ENCODE peak calls at places on chromosomes 11 and 22, in six cellular contexts. One of them, this sample, is unnamed.

GRCh38 chr22:50139843-50140415 is 30.6 kb upstream of the PANX2 start:
- DNase-seq in HTR-8/SVneo: no peak
- DNase-seq in hypothalamus: no peak
- DNase-seq in activated CD4-positive, alpha-beta memory T cell treated with anti-CD3 and anti-CD28 coated beads for 36 hours: no peak
- DNase-seq in H4: no peak
- DNase-seq in amniotic stem cell: no peak
- DNase-seq in this sample: no peak

GRCh38 chr11:66915866-66916265 is 42.3 kb downstream of the PC start:
- DNase-seq in HTR-8/SVneo: no peak
- DNase-seq in activated CD4-positive, alpha-beta memory T cell treated with anti-CD3 and anti-CD28 coated beads for 36 hours: no peak
- DNase-seq in hypothalamus: no peak
- DNase-seq in H4: no peak
- DNase-seq in amniotic stem cell: no peak
- DNase-seq in this sample: no peak

GRCh38 chr11:3880724-3881123 is 25.3 kb downstream of the STIM1 start:
- DNase-seq in H4: no peak
- DNase-seq in activated CD4-positive, alpha-beta memory T cell treated with anti-CD3 and anti-CD28 coated beads for 36 hours: no peak
- DNase-seq in HTR-8/SVneo: no peak
- DNase-seq in amniotic stem cell: no peak
- DNase-seq in hypothalamus: no peak
- DNase-seq in this sample: no peak

GRCh38 chr11:103842795-103843194 is 193.6 kb upstream of the DDI1 start:
- DNase-seq in H4: no peak
- DNase-seq in HTR-8/SVneo: no peak
- DNase-seq in amniotic stem cell: no peak
- DNase-seq in hypothalamus: no peak
- DNase-seq in activated CD4-positive, alpha-beta memory T cell treated with anti-CD3 and anti-CD28 coated beads for 36 hours: no peak
- DNase-seq in this sample: no peak

GRCh38 chr22:46984751-46985506 is 222.5 kb downstream of the TBC1D22A start:
- DNase-seq in hypothalamus: no peak
- DNase-seq in activated CD4-positive, alpha-beta memory T cell treated with anti-CD3 and anti-CD28 coated beads for 36 hours: no peak
- DNase-seq in amniotic stem cell: peak; percentile 52
- DNase-seq in HTR-8/SVneo: peak; percentile 53
- DNase-seq in H4: no peak
- DNase-seq in this sample: no peak

GRCh38 chr11:110896358-110896757 is 184.1 kb upstream of the ARHGAP20 start:
- DNase-seq in amniotic stem cell: peak; percentile 28
- DNase-seq in activated CD4-positive, alpha-beta memory T cell treated with anti-CD3 and anti-CD28 coated beads for 36 hours: no peak
- DNase-seq in H4: peak; percentile 19
- DNase-seq in hypothalamus: no peak
- DNase-seq in HTR-8/SVneo: no peak
- DNase-seq in this sample: no peak

GRCh38 chr11:95680169-95680929 is 109.2 kb downstream of the FAM76B start:
- DNase-seq in amniotic stem cell: peak; percentile 36
- DNase-seq in hypothalamus: no peak
- DNase-seq in HTR-8/SVneo: no peak
- DNase-seq in activated CD4-positive, alpha-beta memory T cell treated with anti-CD3 and anti-CD28 coated beads for 36 hours: no peak
- DNase-seq in H4: peak; percentile 53
- DNase-seq in this sample: no peak

GRCh38 chr22:33326540-33327295 is 268.5 kb upstream of the SYN3 start:
- DNase-seq in H4: no peak
- DNase-seq in hypothalamus: no peak
- DNase-seq in activated CD4-positive, alpha-beta memory T cell treated with anti-CD3 and anti-CD28 coated beads for 36 hours: no peak
- DNase-seq in HTR-8/SVneo: no peak
- DNase-seq in amniotic stem cell: no peak
- DNase-seq in this sample: no peak

GRCh38 chr11:82895437-82896091 is 4.7 kb downstream of the PRCP start:
- DNase-seq in H4: no peak
- DNase-seq in amniotic stem cell: no peak
- DNase-seq in HTR-8/SVneo: no peak
- DNase-seq in activated CD4-positive, alpha-beta memory T cell treated with anti-CD3 and anti-CD28 coated beads for 36 hours: no peak
- DNase-seq in hypothalamus: no peak
- DNase-seq in this sample: no peak

GRCh38 chr11:80944758-80945157 is 1503.9 kb upstream of the TENM4 start:
- DNase-seq in activated CD4-positive, alpha-beta memory T cell treated with anti-CD3 and anti-CD28 coated beads for 36 hours: no peak
- DNase-seq in H4: no peak
- DNase-seq in HTR-8/SVneo: no peak
- DNase-seq in amniotic stem cell: no peak
- DNase-seq in hypothalamus: no peak
- DNase-seq in this sample: no peak

GRCh38 chr11:67732045-67732787 is 57.8 kb upstream of the ALDH3B2 start:
- DNase-seq in activated CD4-positive, alpha-beta memory T cell treated with anti-CD3 and anti-CD28 coated beads for 36 hours: peak; percentile 52
- DNase-seq in amniotic stem cell: no peak
- DNase-seq in hypothalamus: no peak
- DNase-seq in HTR-8/SVneo: no peak
- DNase-seq in H4: peak; percentile 22
- DNase-seq in this sample: no peak

GRCh38 chr22:22462813-22463567 is 45.6 kb downstream of the ZNF280B start:
- DNase-seq in HTR-8/SVneo: no peak
- DNase-seq in amniotic stem cell: no peak
- DNase-seq in H4: no peak
- DNase-seq in hypothalamus: no peak
- DNase-seq in activated CD4-positive, alpha-beta memory T cell treated with anti-CD3 and anti-CD28 coated beads for 36 hours: no peak
- DNase-seq in this sample: no peak

GRCh38 chr22:37985751-37986281 is 1.5 kb upstream of the SOX10 start:
- DNase-seq in amniotic stem cell: no peak
- DNase-seq in HTR-8/SVneo: no peak
- DNase-seq in activated CD4-positive, alpha-beta memory T cell treated with anti-CD3 and anti-CD28 coated beads for 36 hours: no peak
- DNase-seq in H4: no peak
- DNase-seq in hypothalamus: peak; percentile 86
- DNase-seq in this sample: no peak

GRCh38 chr22:44107341-44107740 is 73.4 kb upstream of the PARVG start:
- DNase-seq in amniotic stem cell: no peak
- DNase-seq in activated CD4-positive, alpha-beta memory T cell treated with anti-CD3 and anti-CD28 coated beads for 36 hours: peak; percentile 45
- DNase-seq in HTR-8/SVneo: no peak
- DNase-seq in H4: no peak
- DNase-seq in hypothalamus: no peak
- DNase-seq in this sample: no peak

GRCh38 chr11:94838027-94838610 is 70.0 kb downstream of the AMOTL1 start:
- DNase-seq in hypothalamus: no peak
- DNase-seq in HTR-8/SVneo: no peak
- DNase-seq in amniotic stem cell: no peak
- DNase-seq in activated CD4-positive, alpha-beta memory T cell treated with anti-CD3 and anti-CD28 coated beads for 36 hours: no peak
- DNase-seq in H4: no peak
- DNase-seq in this sample: no peak

GRCh38 chr11:123255909-123256308 is 60.9 kb upstream of the CLMP start:
- DNase-seq in H4: no peak
- DNase-seq in HTR-8/SVneo: no peak
- DNase-seq in hypothalamus: no peak
- DNase-seq in amniotic stem cell: no peak
- DNase-seq in activated CD4-positive, alpha-beta memory T cell treated with anti-CD3 and anti-CD28 coated beads for 36 hours: no peak
- DNase-seq in this sample: no peak

GRCh38 chr22:37103151-37103550 is 6.4 kb downstream of the TMPRSS6 start:
- DNase-seq in hypothalamus: no peak
- DNase-seq in activated CD4-positive, alpha-beta memory T cell treated with anti-CD3 and anti-CD28 coated beads for 36 hours: no peak
- DNase-seq in amniotic stem cell: no peak
- DNase-seq in H4: no peak
- DNase-seq in HTR-8/SVneo: no peak
- DNase-seq in this sample: no peak

GRCh38 chr11:31828217-31828616 is 17.1 kb upstream of the PAX6 start:
- DNase-seq in amniotic stem cell: no peak
- DNase-seq in HTR-8/SVneo: no peak
- DNase-seq in hypothalamus: no peak
- DNase-seq in H4: no peak
- DNase-seq in activated CD4-positive, alpha-beta memory T cell treated with anti-CD3 and anti-CD28 coated beads for 36 hours: no peak
- DNase-seq in this sample: no peak

GRCh38 chr11:9003573-9004309 is at the start of gene NRIP3:
- DNase-seq in amniotic stem cell: peak; percentile 24
- DNase-seq in hypothalamus: peak; percentile 3
- DNase-seq in activated CD4-positive, alpha-beta memory T cell treated with anti-CD3 and anti-CD28 coated beads for 36 hours: peak; percentile 74
- DNase-seq in HTR-8/SVneo: peak; percentile 63
- DNase-seq in H4: peak; percentile 50
- DNase-seq in this sample: peak; percentile 78

GRCh38 chr22:46381142-46381541 is 45.6 kb downstream of the TRMU start:
- DNase-seq in amniotic stem cell: no peak
- DNase-seq in activated CD4-positive, alpha-beta memory T cell treated with anti-CD3 and anti-CD28 coated beads for 36 hours: no peak
- DNase-seq in HTR-8/SVneo: no peak
- DNase-seq in hypothalamus: no peak
- DNase-seq in H4: peak; percentile 28
- DNase-seq in this sample: no peak

GRCh38 chr22:24319451-24319850 is 48.8 kb downstream of the SPECC1L start:
- DNase-seq in HTR-8/SVneo: no peak
- DNase-seq in amniotic stem cell: peak; percentile 11
- DNase-seq in H4: no peak
- DNase-seq in activated CD4-positive, alpha-beta memory T cell treated with anti-CD3 and anti-CD28 coated beads for 36 hours: no peak
- DNase-seq in hypothalamus: no peak
- DNase-seq in this sample: no peak

GRCh38 chr11:113505541-113506375 is 30.6 kb upstream of the DRD2 start:
- DNase-seq in HTR-8/SVneo: no peak
- DNase-seq in hypothalamus: peak; percentile 67
- DNase-seq in H4: peak; percentile 82
- DNase-seq in activated CD4-positive, alpha-beta memory T cell treated with anti-CD3 and anti-CD28 coated beads for 36 hours: no peak
- DNase-seq in amniotic stem cell: no peak
- DNase-seq in this sample: no peak

GRCh38 chr11:131978351-131978750 is 607.9 kb downstream of the NTM start:
- DNase-seq in amniotic stem cell: no peak
- DNase-seq in hypothalamus: no peak
- DNase-seq in HTR-8/SVneo: no peak
- DNase-seq in H4: no peak
- DNase-seq in activated CD4-positive, alpha-beta memory T cell treated with anti-CD3 and anti-CD28 coated beads for 36 hours: no peak
- DNase-seq in this sample: no peak

GRCh38 chr11:12167098-12167999 is 57.0 kb downstream of the MICAL2 start:
- DNase-seq in HTR-8/SVneo: peak; percentile 67
- DNase-seq in amniotic stem cell: peak; percentile 29
- DNase-seq in H4: peak; percentile 98
- DNase-seq in activated CD4-positive, alpha-beta memory T cell treated with anti-CD3 and anti-CD28 coated beads for 36 hours: peak; percentile 71
- DNase-seq in hypothalamus: no peak
- DNase-seq in this sample: no peak

GRCh38 chr11:24344222-24344621 is 152.6 kb upstream of the LUZP2 start:
- DNase-seq in hypothalamus: no peak
- DNase-seq in activated CD4-positive, alpha-beta memory T cell treated with anti-CD3 and anti-CD28 coated beads for 36 hours: no peak
- DNase-seq in amniotic stem cell: no peak
- DNase-seq in HTR-8/SVneo: no peak
- DNase-seq in H4: no peak
- DNase-seq in this sample: no peak

GRCh38 chr11:118918686-118919280 is 6.9 kb downstream of the BCL9L start:
- DNase-seq in hypothalamus: no peak
- DNase-seq in H4: peak; percentile 61
- DNase-seq in amniotic stem cell: no peak
- DNase-seq in HTR-8/SVneo: no peak
- DNase-seq in activated CD4-positive, alpha-beta memory T cell treated with anti-CD3 and anti-CD28 coated beads for 36 hours: no peak
- DNase-seq in this sample: no peak

GRCh38 chr22:32562396-32562795 is 87.8 kb downstream of the FBXO7 start:
- DNase-seq in amniotic stem cell: no peak
- DNase-seq in hypothalamus: no peak
- DNase-seq in H4: no peak
- DNase-seq in HTR-8/SVneo: no peak
- DNase-seq in activated CD4-positive, alpha-beta memory T cell treated with anti-CD3 and anti-CD28 coated beads for 36 hours: no peak
- DNase-seq in this sample: no peak

GRCh38 chr11:65427691-65428577 is 5.3 kb downstream of the NEAT1 start:
- DNase-seq in activated CD4-positive, alpha-beta memory T cell treated with anti-CD3 and anti-CD28 coated beads for 36 hours: peak; percentile 77
- DNase-seq in H4: peak; percentile 74
- DNase-seq in hypothalamus: peak; percentile 60
- DNase-seq in amniotic stem cell: no peak
- DNase-seq in HTR-8/SVneo: no peak
- DNase-seq in this sample: peak; percentile 78

GRCh38 chr11:111064118-111064517 is 181.4 kb upstream of the POU2AF2 start:
- DNase-seq in amniotic stem cell: no peak
- DNase-seq in H4: peak; percentile 15
- DNase-seq in HTR-8/SVneo: no peak
- DNase-seq in activated CD4-positive, alpha-beta memory T cell treated with anti-CD3 and anti-CD28 coated beads for 36 hours: no peak
- DNase-seq in hypothalamus: no peak
- DNase-seq in this sample: no peak

GRCh38 chr11:71505781-71506180 is 21.3 kb upstream of the KRTAP5-7 start:
- DNase-seq in hypothalamus: no peak
- DNase-seq in H4: no peak
- DNase-seq in activated CD4-positive, alpha-beta memory T cell treated with anti-CD3 and anti-CD28 coated beads for 36 hours: no peak
- DNase-seq in amniotic stem cell: no peak
- DNase-seq in HTR-8/SVneo: no peak
- DNase-seq in this sample: no peak

GRCh38 chr11:119889111-119889510 is 160.1 kb upstream of the NECTIN1 start:
- DNase-seq in activated CD4-positive, alpha-beta memory T cell treated with anti-CD3 and anti-CD28 coated beads for 36 hours: no peak
- DNase-seq in HTR-8/SVneo: no peak
- DNase-seq in H4: no peak
- DNase-seq in amniotic stem cell: no peak
- DNase-seq in hypothalamus: no peak
- DNase-seq in this sample: no peak

GRCh38 chr11:124839972-124840621 is 25.1 kb upstream of the ROBO3 start:
- DNase-seq in H4: no peak
- DNase-seq in activated CD4-positive, alpha-beta memory T cell treated with anti-CD3 and anti-CD28 coated beads for 36 hours: no peak
- DNase-seq in hypothalamus: no peak
- DNase-seq in amniotic stem cell: no peak
- DNase-seq in HTR-8/SVneo: no peak
- DNase-seq in this sample: no peak

GRCh38 chr11:67409261-67409666 is 5.4 kb downstream of the TBC1D10C start:
- DNase-seq in HTR-8/SVneo: no peak
- DNase-seq in hypothalamus: no peak
- DNase-seq in H4: no peak
- DNase-seq in activated CD4-positive, alpha-beta memory T cell treated with anti-CD3 and anti-CD28 coated beads for 36 hours: peak; percentile 86
- DNase-seq in amniotic stem cell: no peak
- DNase-seq in this sample: no peak

GRCh38 chr22:26679003-26679629 is 21.7 kb downstream of the MIAT start:
- DNase-seq in activated CD4-positive, alpha-beta memory T cell treated with anti-CD3 and anti-CD28 coated beads for 36 hours: peak; percentile 87
- DNase-seq in amniotic stem cell: no peak
- DNase-seq in H4: peak; percentile 44
- DNase-seq in HTR-8/SVneo: peak; percentile 59
- DNase-seq in hypothalamus: peak; percentile 44
- DNase-seq in this sample: peak; percentile 78

GRCh38 chr11:1670928-1671371 is 26.0 kb upstream of the KRTAP5-6 start:
- DNase-seq in HTR-8/SVneo: no peak
- DNase-seq in activated CD4-positive, alpha-beta memory T cell treated with anti-CD3 and anti-CD28 coated beads for 36 hours: no peak
- DNase-seq in hypothalamus: no peak
- DNase-seq in H4: no peak
- DNase-seq in amniotic stem cell: no peak
- DNase-seq in this sample: no peak

GRCh38 chr22:29004647-29005371 is 56.8 kb downstream of the C22orf31 start:
- DNase-seq in activated CD4-positive, alpha-beta memory T cell treated with anti-CD3 and anti-CD28 coated beads for 36 hours: no peak
- DNase-seq in amniotic stem cell: no peak
- DNase-seq in hypothalamus: peak; percentile 22
- DNase-seq in HTR-8/SVneo: no peak
- DNase-seq in H4: no peak
- DNase-seq in this sample: no peak

GRCh38 chr11:12783765-12784164 is 109.5 kb downstream of the TEAD1 start:
- DNase-seq in H4: no peak
- DNase-seq in amniotic stem cell: no peak
- DNase-seq in hypothalamus: no peak
- DNase-seq in HTR-8/SVneo: no peak
- DNase-seq in activated CD4-positive, alpha-beta memory T cell treated with anti-CD3 and anti-CD28 coated beads for 36 hours: no peak
- DNase-seq in this sample: no peak

GRCh38 chr11:29173660-29174062 is 843.2 kb downstream of the KCNA4 start:
- DNase-seq in activated CD4-positive, alpha-beta memory T cell treated with anti-CD3 and anti-CD28 coated beads for 36 hours: no peak
- DNase-seq in H4: peak; percentile 30
- DNase-seq in HTR-8/SVneo: peak; percentile 12
- DNase-seq in hypothalamus: no peak
- DNase-seq in amniotic stem cell: peak; percentile 57
- DNase-seq in this sample: no peak

This sample was measured in suprapubic skin.